ENCODE peak calls at places on chromosomes 2 and 18, in five cellular contexts. P, V, O, C and U are unnamed samples.

GRCh38 chr2:16168506-16169264 is 228.3 kb downstream of the MYCN start:
- DNase-seq in V (no peak), C (no peak), P (no peak), O (no peak), U (no peak)

GRCh38 chr2:7358865-7359264 is 441.7 kb downstream of the RNF144A start:
- DNase-seq in P (no peak), V (no peak), C (no peak), O (no peak), U (no peak)

GRCh38 chr2:161136696-161137324 is 23.4 kb upstream of the TANK start:
- DNase-seq in V (peak), C (no peak), P (no peak), O (peak), U (no peak)

GRCh38 chr2:41878726-41879366 is 169.0 kb upstream of the PKDCC start:
- DNase-seq in C (no peak), V (no peak), O (no peak), P (no peak), U (no peak)

GRCh38 chr18:58847383-58848071 is 17.1 kb upstream of the ZNF532 start:
- DNase-seq in O (no peak), P (no peak), V (no peak), C (no peak), U (peak)

GRCh38 chr2:170163666-170164065 is 14.3 kb upstream of the MYO3B start:
- DNase-seq in P (no peak), V (no peak), C (no peak), O (no peak), U (no peak)

GRCh38 chr2:37599688-37600525 is 71.5 kb downstream of the CDC42EP3 start:
- DNase-seq in C (no peak), P (no peak), V (peak), O (no peak), U (no peak)

GRCh38 chr2:71812736-71813135 is 334.9 kb downstream of the CYP26B1 start:
- DNase-seq in V (no peak), O (no peak), P (no peak), C (no peak), U (no peak)

GRCh38 chr2:128172191-128172590 is 81.2 kb downstream of the UGGT1 start:
- DNase-seq in V (no peak), O (no peak), C (no peak), P (no peak), U (no peak)

GRCh38 chr2:177680866-177681358 is 288.3 kb downstream of the AGPS start:
- DNase-seq in P (no peak), O (no peak), V (no peak), C (no peak), U (no peak)

GRCh38 chr2:200600549-200601212 is 14.9 kb downstream of the AOX1 start:
- DNase-seq in V (no peak), P (no peak), C (no peak), O (no peak), U (no peak)

GRCh38 chr2:220847587-220847986 is 724.5 kb downstream of the EPHA4 start:
- DNase-seq in P (no peak), V (no peak), O (no peak), C (no peak), U (no peak)

GRCh38 chr2:95836151-95836550 is 155.5 kb downstream of the ANKRD36C start:
- DNase-seq in O (no peak), P (no peak), V (no peak), C (no peak), U (no peak)